ENCODE peak calls at places on chromosomes 3 and 15, in six cellular contexts. S, N, O, L, U and H are unnamed samples. For H3K9me3, the result is how much of the 10 kb centered on the place peaks cover.

GRCh38 chr15:64969401-64969800 is 20.3 kb downstream of the SPG21 start:
- DNase-seq in S (no peak), N (no peak), O (no peak), L (no peak), U (no peak), H (no peak)

GRCh38 chr3:106006001-106006400 is 137.2 kb upstream of the CBLB start:
- DNase-seq in S (no peak), N (no peak), O (peak), L (no peak), U (no peak), H (peak)

GRCh38 chr15:45634442-45635190 is at the start of gene SQOR:
- DNase-seq in S (peak), N (peak), O (peak), L (peak), U (peak), H (peak)

GRCh38 chr15:57395292-57395691 is 19.0 kb downstream of the CGNL1 start:
- DNase-seq in S (no peak), N (no peak), O (peak), L (no peak), U (peak), H (peak)

GRCh38 chr3:135513106-135514063 is 452.1 kb upstream of the PPP2R3A start:
- DNase-seq in S (no peak), N (peak), O (peak), L (peak), U (peak), H (peak)

GRCh38 chr15:47477253-47477652 is 240.1 kb upstream of the SEMA6D start:
- DNase-seq in S (no peak), N (no peak), O (peak), L (no peak), U (no peak), H (no peak)

GRCh38 chr3:14143271-14143605 is 18.4 kb downstream of the TMEM43 start:
- DNase-seq in S (no peak), N (no peak), O (peak), L (no peak), U (no peak), H (no peak)

GRCh38 chr3:122092460-122093165 is 37.5 kb downstream of the CD86 start:
- DNase-seq in S (no peak), N (peak), O (peak), L (peak), U (peak), H (peak)

GRCh38 chr3:161332792-161333191 is 38.5 kb downstream of the SPTSSB start:
- DNase-seq in S (no peak), N (no peak), O (no peak), L (no peak), U (no peak), H (peak)

GRCh38 chr15:95044780-95045417 is 813.5 kb downstream of the MCTP2 start:
- DNase-seq in S (peak), N (no peak), O (no peak), L (no peak), U (no peak), H (no peak)

GRCh38 chr3:138114988-138115971 is at the start of gene DZIP1L:
- DNase-seq in S (peak), N (peak), O (peak), L (peak), U (peak), H (peak)

GRCh38 chr3:58079773-58080172 is 71.6 kb downstream of the FLNB start:
- DNase-seq in S (no peak), N (no peak), O (no peak), L (no peak), U (no peak), H (no peak)

GRCh38 chr3:122671543-122671942 is 9.1 kb upstream of the PARP14 start:
- DNase-seq in S (no peak), N (no peak), O (no peak), L (no peak), U (no peak), H (no peak)

GRCh38 chr15:74696808-74697207 is 984 bp upstream of the EDC3 start:
- DNase-seq in S (no peak), N (no peak), O (no peak), L (no peak), U (no peak), H (no peak)

GRCh38 chr3:42224658-42225421 is 41.1 kb downstream of the CCK start:
- DNase-seq in S (no peak), N (no peak), O (no peak), L (no peak), U (no peak), H (no peak)

GRCh38 chr15:63041982-63042878 is at the start of gene TPM1:
- DNase-seq in S (peak), N (no peak), O (peak), L (no peak), U (peak), H (peak)

GRCh38 chr3:181709537-181710279 is 2.0 kb upstream of the SOX2 start:
- DNase-seq in S (peak), N (peak), O (peak), L (peak), U (peak), H (peak)

GRCh38 chr3:115512565-115513410 is 110.5 kb upstream of the GAP43 start:
- DNase-seq in S (peak), N (no peak), O (peak), L (no peak), U (peak), H (no peak)

GRCh38 chr3:172626241-172626640 is 84.6 kb downstream of the NCEH1 start:
- DNase-seq in S (no peak), N (no peak), O (peak), L (no peak), U (no peak), H (peak)

GRCh38 chr15:25061808-25062550 is 107.2 kb downstream of the SNRPN start:
- DNase-seq in S (no peak), N (no peak), O (no peak), L (no peak), U (no peak), H (no peak)
- H3K9me3 ChIP-seq in S (under half), N (under half), O (under half), L (under half), U (half or more), H (half or more)

DNA sequence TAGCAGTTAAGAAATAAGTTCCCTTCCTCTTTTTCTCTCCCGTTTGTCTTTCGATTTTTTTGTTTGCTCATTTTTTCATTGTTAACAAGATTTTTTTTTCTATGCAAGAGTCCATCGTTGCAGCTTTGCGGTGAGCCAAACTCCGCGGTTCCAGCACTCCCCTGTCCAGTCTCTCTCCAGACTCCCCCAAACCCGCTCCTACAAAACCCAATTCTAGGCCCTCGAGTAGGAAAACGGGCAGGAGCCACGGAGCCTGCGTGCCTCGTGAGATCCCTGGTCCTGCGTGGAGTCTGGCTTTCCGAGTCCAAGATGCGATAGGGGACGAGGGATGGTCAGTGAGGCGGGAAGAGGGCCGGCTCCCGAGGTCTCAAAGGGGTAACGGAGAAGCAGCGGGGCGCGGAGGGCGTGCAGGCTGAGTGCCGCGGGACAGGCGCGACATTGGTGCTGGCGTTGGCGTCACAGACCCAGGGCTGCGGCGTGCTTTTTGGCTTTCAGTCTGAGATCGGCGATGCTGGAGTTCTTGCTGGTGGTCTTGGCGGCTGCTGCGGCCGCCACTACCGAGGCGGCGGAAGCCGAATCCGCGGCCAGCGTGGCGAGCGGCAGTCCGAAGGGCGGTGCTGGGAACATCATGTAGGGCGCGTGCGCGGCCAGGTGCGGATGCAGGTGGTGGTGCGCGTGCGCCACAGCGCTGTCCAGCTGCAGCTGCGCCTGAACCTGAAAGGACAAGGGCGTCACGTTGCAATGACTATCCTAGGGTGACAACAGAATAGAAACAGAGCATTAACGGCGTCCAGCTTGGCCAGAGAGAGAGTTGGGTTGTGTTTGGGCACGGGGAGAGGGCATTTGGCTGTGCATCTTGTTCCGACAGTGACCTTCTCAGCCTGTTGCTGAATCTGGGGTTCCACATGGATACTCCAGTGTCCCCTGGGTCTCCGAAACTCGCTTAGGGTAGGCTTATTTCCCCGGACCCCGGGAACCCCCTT is 8.4 kb downstream of the SHOX2 start:
- DNase-seq in S (peak), N (no peak), O (no peak), L (peak), U (peak), H (peak)
- TF ChIP-seq EZH2 in S (peak), N (no peak), O (no peak), L (no peak), U (peak), H (no peak)

DNA sequence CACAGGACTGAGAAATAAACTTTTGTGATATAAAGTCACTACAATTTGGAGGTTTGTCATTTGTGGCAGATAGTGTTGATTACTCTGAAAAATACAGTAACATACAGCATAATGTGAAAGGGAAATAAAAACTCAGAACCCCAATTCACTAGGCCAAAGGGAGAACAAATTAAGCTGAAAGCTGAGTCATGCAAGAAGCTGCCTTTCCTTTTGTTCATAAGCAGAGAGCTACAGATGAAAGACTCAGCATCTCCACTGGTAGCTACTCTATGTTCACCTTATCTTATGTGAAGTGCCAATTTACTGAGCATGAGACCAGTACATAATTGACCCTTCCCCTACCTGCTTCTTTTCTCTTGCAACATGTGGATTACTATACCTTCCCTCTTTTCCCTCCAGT is 19.3 kb upstream of the SLTM start:
- DNase-seq in S (no peak), N (no peak), O (peak), L (peak), U (no peak), H (peak)
- TF ChIP-seq EZH2phosphoT487 in S (no peak), N (no peak), O (no peak), L (no peak), U (no peak), H (no peak)

GRCh38 chr15:27865323-27865922 is 233.7 kb downstream of the OCA2 start:
- DNase-seq in S (no peak), N (no peak), O (no peak), L (no peak), U (no peak), H (no peak)

GRCh38 chr15:27864076-27864475 is 235.0 kb downstream of the OCA2 start:
- DNase-seq in S (no peak), N (no peak), O (no peak), L (no peak), U (no peak), H (no peak)

GRCh38 chr15:27863000-27863399 is 236.1 kb downstream of the OCA2 start:
- DNase-seq in S (no peak), N (no peak), O (no peak), L (no peak), U (no peak), H (no peak)

GRCh38 chr15:27865926-27866325 is 233.2 kb downstream of the OCA2 start:
- DNase-seq in S (no peak), N (no peak), O (no peak), L (no peak), U (no peak), H (no peak)

GRCh38 chr15:27864719-27865118 is 234.4 kb downstream of the OCA2 start:
- DNase-seq in S (no peak), N (no peak), O (no peak), L (no peak), U (no peak), H (no peak)
- H3K9me3 ChIP-seq in S (under half), N (under half), O (under half), L (under half), U (under half), H (under half)

DNA sequence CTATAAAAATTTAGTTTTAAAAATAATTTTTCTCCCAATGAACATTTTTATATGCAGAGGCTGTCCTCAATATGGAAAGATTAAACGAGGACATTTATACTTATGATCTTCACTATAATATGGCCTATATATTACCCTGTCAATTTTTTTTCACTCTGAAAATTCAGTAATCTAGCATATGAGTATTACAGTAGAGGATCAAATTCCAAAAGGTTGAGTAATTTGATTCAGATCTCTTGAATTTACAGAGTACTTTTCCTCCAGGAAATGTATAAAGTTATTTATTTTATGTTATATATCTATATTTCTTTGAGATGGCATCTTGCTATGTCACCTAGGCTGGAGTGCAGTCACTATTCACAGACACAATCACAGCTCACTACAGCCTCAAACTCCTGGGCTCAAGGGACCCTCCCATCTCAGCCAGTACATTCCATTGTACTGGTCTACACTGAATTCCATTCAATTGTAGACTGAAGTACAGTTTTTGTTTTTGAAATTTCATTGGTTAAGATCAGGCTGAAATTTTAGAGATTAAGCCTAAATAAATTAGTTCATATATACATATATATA is 16.3 kb upstream of the TRPM7 start:
- DNase-seq in S (peak), N (no peak), O (peak), L (no peak), U (no peak), H (peak)
- TF ChIP-seq EZH2 in S (no peak), N (no peak), O (no peak), L (no peak), U (no peak), H (no peak)

DNA sequence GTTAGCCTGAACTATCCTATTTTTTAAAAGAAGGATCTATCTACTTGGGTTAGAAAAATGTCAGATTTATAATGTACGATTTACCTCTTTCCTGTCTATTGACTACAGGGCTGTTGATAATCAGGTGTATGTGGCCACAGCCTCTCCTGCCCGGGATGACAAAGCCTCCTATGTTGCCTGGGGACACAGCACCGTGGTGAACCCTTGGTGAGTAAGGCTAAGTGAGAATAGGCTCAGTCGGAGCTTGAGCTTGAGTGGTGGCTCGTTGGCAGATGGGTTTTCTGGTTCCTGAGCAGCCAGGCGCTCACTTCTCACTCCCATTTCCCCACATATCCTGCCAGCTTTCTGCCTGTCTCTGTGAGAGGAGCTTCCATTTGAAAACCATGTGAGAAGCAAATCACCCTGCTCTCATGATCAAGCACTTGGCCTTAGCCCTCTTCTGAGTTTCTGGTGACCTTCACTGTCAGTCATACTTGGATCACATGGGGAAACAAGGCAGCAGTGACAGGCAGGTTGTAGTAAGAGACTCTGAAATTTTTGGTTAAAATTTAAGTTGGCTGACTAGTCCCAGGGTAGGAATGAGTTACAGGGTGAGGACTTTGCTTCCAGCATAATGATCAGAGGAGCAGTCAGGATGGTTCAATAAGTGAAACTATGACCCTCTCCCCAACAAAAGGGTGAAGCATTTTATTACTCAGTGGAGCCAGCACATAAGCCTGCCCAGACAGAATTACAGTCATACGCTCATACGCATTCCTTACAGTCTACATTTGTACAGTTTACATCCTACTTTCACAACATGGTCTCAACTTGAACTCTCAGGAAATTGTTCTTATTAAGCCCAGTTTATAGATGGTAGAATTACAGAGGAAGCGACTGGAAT is 18.0 kb downstream of the NIT2 start:
- DNase-seq in S (no peak), N (no peak), O (peak), L (no peak), U (peak), H (no peak)
- TF ChIP-seq EZH2phosphoT487 in S (no peak), N (no peak), O (no peak), L (no peak), U (no peak), H (no peak)

GRCh38 chr3:141792495-141792894 is 29.3 kb downstream of the GRK7 start:
- DNase-seq in S (no peak), N (no peak), O (no peak), L (no peak), U (no peak), H (no peak)
- H3K9me3 ChIP-seq in S (under half), N (under half), O (under half), L (under half), U (under half), H (under half)

DNA sequence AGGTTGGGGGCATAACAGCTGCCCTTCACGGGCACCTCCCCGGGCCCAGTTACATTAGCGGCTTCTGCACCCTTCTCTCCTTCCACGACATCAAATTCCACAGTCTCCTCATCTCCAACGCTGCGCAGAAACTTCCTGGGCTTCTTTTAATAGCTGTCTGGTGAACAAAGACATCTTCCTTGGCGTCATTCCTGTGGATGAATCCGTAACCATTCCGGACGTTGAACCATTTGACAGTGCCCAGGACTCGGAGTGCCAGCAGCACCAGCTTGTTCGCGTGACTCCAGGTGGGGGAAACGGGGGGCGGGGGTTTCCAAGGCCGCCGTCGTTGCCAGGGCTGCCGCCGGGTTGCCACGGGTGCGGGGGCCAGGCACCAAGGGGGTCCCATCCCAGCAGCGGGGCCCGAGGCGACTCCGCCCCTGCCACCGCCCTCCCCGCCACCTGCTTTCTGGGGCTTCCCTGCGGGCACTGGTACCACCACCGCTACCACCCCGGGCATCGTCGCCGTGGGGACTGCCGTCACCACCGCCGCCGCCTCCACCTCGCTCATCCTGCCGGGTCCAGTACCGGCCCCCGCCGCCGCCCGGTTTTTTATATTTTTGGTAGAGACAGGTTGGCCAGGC is 22.8 kb downstream of the RGMA start:
- DNase-seq in S (no peak), N (no peak), O (no peak), L (no peak), U (no peak), H (no peak)
- TF ChIP-seq EZH2 in S (no peak), N (no peak), O (no peak), L (no peak), U (no peak), H (no peak)

GRCh38 chr3:5304789-5305680 is 117.5 kb downstream of the EDEM1 start:
- DNase-seq in S (peak), N (peak), O (peak), L (peak), U (peak), H (peak)
- TF ChIP-seq EZH2phosphoT487 in S (no peak), N (no peak), O (no peak), L (no peak), U (no peak), H (no peak)